ENCODE peak calls at places on chromosomes 5 and 9, in six cellular contexts. M is breast epithelium, O is A549, A is esophagus squamous epithelium, Q is IMR-90, E is thyroid gland. V is an unnamed sample. For H3K4me1, the result is how much of the 10 kb centered on the place peaks cover.

GRCh38 chr5:171269717-171270116 is 39.3 kb upstream of the TLX3 start:
- DNase-seq in O (no peak), A (no peak), M (no peak), E (no peak), Q (peak), V (no peak)

GRCh38 chr5:138544171-138545134 is 1.4 kb upstream of the ETF1 start:
- DNase-seq in E (peak), Q (peak), A (no peak), O (no peak), M (no peak), V (peak)

GRCh38 chr5:170305646-170306025 is 8.1 kb upstream of the LCP2 start:
- DNase-seq in Q (no peak), O (no peak), M (no peak), A (no peak), E (no peak), V (no peak)

GRCh38 chr9:128098017-128098935 is 29.3 kb downstream of the PTGES2 start:
- DNase-seq in Q (peak), E (peak), O (peak), A (peak), M (peak), V (peak)

GRCh38 chr5:23257656-23258055 is 249.8 kb upstream of the PRDM9 start:
- DNase-seq in A (no peak), O (no peak), E (no peak), M (no peak), Q (no peak), V (no peak)

GRCh38 chr5:136011427-136012001 is 17.3 kb upstream of the TGFBI start:
- DNase-seq in M (no peak), A (no peak), O (peak), E (no peak), Q (peak), V (no peak)

GRCh38 chr5:36965179-36965578 is 88.6 kb downstream of the NIPBL start:
- DNase-seq in E (no peak), Q (no peak), M (no peak), A (no peak), O (no peak), V (no peak)

GRCh38 chr5:36177715-36178556 is 26.0 kb downstream of the SKP2 start:
- DNase-seq in M (no peak), A (no peak), E (peak), O (peak), Q (peak), V (no peak)

GRCh38 chr9:133788819-133789733 is 50.9 kb upstream of the SARDH start:
- DNase-seq in E (peak), Q (no peak), M (peak), A (no peak), O (no peak), V (no peak)

DNA sequence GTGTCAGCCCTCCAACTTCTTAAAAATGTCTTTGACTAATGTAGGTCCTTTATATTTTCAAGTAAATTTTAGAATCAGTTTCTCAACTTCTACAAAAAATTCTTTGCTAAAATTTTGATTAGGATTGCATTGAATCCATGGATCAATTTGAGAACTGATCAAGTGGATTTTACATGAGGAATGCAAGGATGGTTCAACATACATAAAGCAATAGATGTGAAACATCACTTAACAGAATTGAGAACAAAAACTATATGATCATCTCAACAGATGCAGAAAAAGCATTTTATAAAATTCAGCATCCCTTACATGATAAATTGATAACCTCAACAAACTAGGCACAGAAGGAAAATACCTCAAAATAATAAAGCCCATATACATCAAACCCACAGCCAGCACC is 190.8 kb downstream of the AUH start:
- DNase-seq in O (no peak), A (no peak), Q (no peak), M (no peak), E (no peak), V (no peak)
- H3K4me3 ChIP-seq in O (no peak), A (no peak), Q (no peak), M (no peak), E (no peak), V (no peak)

GRCh38 chr5:143812085-143812705 is at the start of gene HMHB1:
- DNase-seq in M (no peak), E (no peak), A (no peak), O (no peak), Q (no peak), V (no peak)
- TF ChIP-seq POLR2A in M (no peak), E (no peak), A (no peak), O (no peak), Q (no peak), V (no peak)

GRCh38 chr5:100900796-100901731 is 2.0 kb downstream of the ST8SIA4 start:
- DNase-seq in O (peak), A (peak), M (peak), E (peak), Q (peak), V (peak)
- H3K4me1 ChIP-seq in O (under half), A (under half), M (under half), E (under half), Q (under half), V (under half)

DNA sequence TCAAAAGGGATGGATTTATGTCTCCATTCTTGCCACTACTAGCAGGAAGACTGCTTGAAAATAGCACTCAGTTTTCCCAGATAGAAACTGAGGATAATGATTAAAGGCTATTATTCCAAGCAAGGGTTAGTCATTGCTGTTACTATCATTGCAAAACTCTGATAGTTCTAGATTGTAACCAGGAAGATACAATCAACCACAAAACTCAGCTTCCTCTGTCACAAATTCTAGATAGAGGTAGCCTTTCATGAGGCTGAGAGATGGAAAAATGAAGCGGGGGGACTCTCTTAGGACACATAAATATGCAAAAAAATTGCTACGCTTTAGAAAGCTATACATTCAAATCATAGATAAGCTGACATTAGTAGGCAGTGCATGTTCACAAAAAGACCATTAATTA is 3.1 kb downstream of the ANXA1 start:
- DNase-seq in Q (peak), O (no peak), M (no peak), A (no peak), E (no peak), V (no peak)
- H3K4me3 ChIP-seq in Q (no peak), O (peak), M (peak), A (peak), E (no peak), V (no peak)

GRCh38 chr5:97089149-97089801 is 53.1 kb downstream of the LIX1 start:
- DNase-seq in Q (no peak), M (no peak), E (no peak), O (no peak), A (no peak), V (no peak)
- TF ChIP-seq POLR2A in Q (no peak), M (no peak), E (no peak), O (no peak), A (no peak), V (no peak)

GRCh38 chr5:67303356-67303755 is 106.8 kb upstream of the CD180 start:
- DNase-seq in M (no peak), E (no peak), Q (peak), A (no peak), O (no peak), V (no peak)
- H3K4me1 ChIP-seq in M (under half), E (under half), Q (under half), A (under half), O (under half), V (under half)

V was measured in body of pancreas.